ENCODE peak calls at places on chromosomes 13 and 19, in eight cellular contexts. P, C, O, S, H, R, A and L are unnamed samples.

GRCh38 chr13:97141564-97142005 is 80.5 kb upstream of the MBNL2 start:
- DNase-seq in P (peak), C (peak), O (no peak), S (no peak), H (no peak), R (peak), A (peak), L (peak)

GRCh38 chr13:50991624-50992610 is 82.3 kb downstream of the RNASEH2B start:
- DNase-seq in P (no peak), C (no peak), O (no peak), S (no peak), H (no peak), R (no peak), A (no peak), L (no peak)

GRCh38 chr19:19595171-19595701 is 23.3 kb downstream of the PBX4 start:
- DNase-seq in P (no peak), C (peak), O (no peak), S (no peak), H (no peak), R (no peak), A (peak), L (no peak)

GRCh38 chr13:38970380-38971051 is 20.1 kb downstream of the STOML3 start:
- DNase-seq in P (no peak), C (no peak), O (no peak), S (no peak), H (no peak), R (no peak), A (no peak), L (peak)

GRCh38 chr19:37505958-37506386 is 767 bp upstream of the ZNF793 start:
- DNase-seq in P (no peak), C (no peak), O (no peak), S (no peak), H (no peak), R (no peak), A (no peak), L (no peak)

GRCh38 chr13:44854264-44855060 is 134.8 kb downstream of the NUFIP1 start:
- DNase-seq in P (no peak), C (no peak), O (peak), S (no peak), H (no peak), R (no peak), A (peak), L (peak)

GRCh38 chr19:10686661-10687517 is 14.3 kb upstream of the QTRT1 start:
- DNase-seq in P (no peak), C (peak), O (peak), S (no peak), H (no peak), R (no peak), A (no peak), L (no peak)

GRCh38 chr19:4930664-4931063 is 21.4 kb downstream of the UHRF1 start:
- DNase-seq in P (no peak), C (no peak), O (no peak), S (no peak), H (no peak), R (no peak), A (no peak), L (no peak)

GRCh38 chr13:44309771-44310767 is 63.6 kb upstream of the SERP2 start:
- DNase-seq in P (no peak), C (no peak), O (peak), S (no peak), H (no peak), R (no peak), A (no peak), L (no peak)

GRCh38 chr19:44554641-44555246 is 25.3 kb upstream of the CEACAM20 start:
- DNase-seq in P (no peak), C (no peak), O (no peak), S (no peak), H (no peak), R (no peak), A (no peak), L (no peak)

GRCh38 chr19:41218615-41219507 is at the start of gene AXL:
- DNase-seq in P (peak), C (peak), O (peak), S (peak), H (no peak), R (peak), A (peak), L (peak)

GRCh38 chr19:35609881-35610353 is 2.6 kb upstream of the HAUS5 start:
- DNase-seq in P (no peak), C (no peak), O (no peak), S (no peak), H (no peak), R (no peak), A (no peak), L (no peak)

GRCh38 chr13:39767791-39768564 is 112.5 kb downstream of the COG6 start:
- DNase-seq in P (no peak), C (no peak), O (no peak), S (no peak), H (no peak), R (no peak), A (no peak), L (no peak)

GRCh38 chr13:112903606-112904195 is 65.3 kb upstream of the MCF2L start:
- DNase-seq in P (no peak), C (no peak), O (no peak), S (no peak), H (no peak), R (no peak), A (no peak), L (no peak)

GRCh38 chr19:2062770-2063169 is 11.7 kb upstream of the MKNK2 start:
- DNase-seq in P (no peak), C (no peak), O (no peak), S (no peak), H (no peak), R (no peak), A (no peak), L (no peak)

GRCh38 chr13:59343993-59344780 is 819.5 kb downstream of the DIAPH3 start:
- DNase-seq in P (no peak), C (no peak), O (no peak), S (no peak), H (no peak), R (no peak), A (no peak), L (no peak)

GRCh38 chr19:39514840-39515550 is at the start of gene SELENOV:
- DNase-seq in P (no peak), C (no peak), O (no peak), S (no peak), H (no peak), R (no peak), A (no peak), L (peak)

GRCh38 chr13:31436478-31436877 is 236.7 kb downstream of the B3GLCT start:
- DNase-seq in P (no peak), C (peak), O (no peak), S (no peak), H (no peak), R (no peak), A (no peak), L (peak)

GRCh38 chr13:111505175-111505777 is 184.8 kb downstream of the TEX29 start:
- DNase-seq in P (no peak), C (no peak), O (no peak), S (no peak), H (no peak), R (peak), A (no peak), L (no peak)